ENCODE peak calls at places on chromosomes 6 and 20, in nine cellular contexts. One of them, this sample, is unnamed.
A peak's percentile ranks its signal among the peaks of the same experiment; 100 is the strongest.

GRCh38 chr20:20452254-20452676 is 84.4 kb downstream of the INSM1 start:
- DNase-seq in head of caudate nucleus: peak; percentile 97
- DNase-seq in chondrocyte: no peak
- DNase-seq in NCI-H1092 treated with DMSO at 0.1 percent for 48 hours: peak; percentile 88
- DNase-seq in HuH-7.5: no peak
- DNase-seq in thoracic aorta: no peak
- DNase-seq in T-helper 9 cell: peak; percentile 25
- DNase-seq in cardiac septum: no peak
- DNase-seq in SW 1271: no peak
- DNase-seq in this sample: peak; percentile 85

GRCh38 chr6:112311950-112312547 is 35.1 kb upstream of the RFPL4B start:
- DNase-seq in head of caudate nucleus: no peak
- DNase-seq in chondrocyte: no peak
- DNase-seq in NCI-H1092 treated with DMSO at 0.1 percent for 48 hours: peak; percentile 5
- DNase-seq in HuH-7.5: no peak
- DNase-seq in thoracic aorta: no peak
- DNase-seq in T-helper 9 cell: no peak
- DNase-seq in cardiac septum: no peak
- DNase-seq in SW 1271: no peak
- DNase-seq in this sample: no peak

GRCh38 chr20:51650685-51651134 is 108.2 kb upstream of the NFATC2 start:
- DNase-seq in head of caudate nucleus: no peak
- DNase-seq in chondrocyte: no peak
- DNase-seq in NCI-H1092 treated with DMSO at 0.1 percent for 48 hours: no peak
- DNase-seq in HuH-7.5: no peak
- DNase-seq in thoracic aorta: no peak
- DNase-seq in T-helper 9 cell: no peak
- DNase-seq in cardiac septum: no peak
- DNase-seq in SW 1271: no peak
- DNase-seq in this sample: no peak

GRCh38 chr6:112349915-112350314 is 2.8 kb downstream of the RFPL4B start:
- DNase-seq in head of caudate nucleus: no peak
- DNase-seq in chondrocyte: no peak
- DNase-seq in NCI-H1092 treated with DMSO at 0.1 percent for 48 hours: no peak
- DNase-seq in HuH-7.5: no peak
- DNase-seq in thoracic aorta: no peak
- DNase-seq in T-helper 9 cell: no peak
- DNase-seq in cardiac septum: no peak
- DNase-seq in SW 1271: no peak
- DNase-seq in this sample: no peak

GRCh38 chr6:63941747-63942470 is 306.3 kb downstream of the PHF3 start:
- DNase-seq in head of caudate nucleus: no peak
- DNase-seq in chondrocyte: no peak
- DNase-seq in NCI-H1092 treated with DMSO at 0.1 percent for 48 hours: no peak
- DNase-seq in HuH-7.5: no peak
- DNase-seq in thoracic aorta: no peak
- DNase-seq in T-helper 9 cell: no peak
- DNase-seq in cardiac septum: no peak
- DNase-seq in SW 1271: no peak
- DNase-seq in this sample: no peak

GRCh38 chr6:135906542-135906941 is 55.0 kb downstream of the PDE7B start:
- DNase-seq in head of caudate nucleus: no peak
- DNase-seq in chondrocyte: no peak
- DNase-seq in NCI-H1092 treated with DMSO at 0.1 percent for 48 hours: no peak
- DNase-seq in HuH-7.5: no peak
- DNase-seq in thoracic aorta: no peak
- DNase-seq in T-helper 9 cell: no peak
- DNase-seq in cardiac septum: no peak
- DNase-seq in SW 1271: no peak
- DNase-seq in this sample: no peak

GRCh38 chr6:156617376-156617775 is 159.8 kb upstream of the ARID1B start:
- DNase-seq in head of caudate nucleus: no peak
- DNase-seq in chondrocyte: no peak
- DNase-seq in NCI-H1092 treated with DMSO at 0.1 percent for 48 hours: no peak
- DNase-seq in HuH-7.5: no peak
- DNase-seq in thoracic aorta: no peak
- DNase-seq in T-helper 9 cell: no peak
- DNase-seq in cardiac septum: no peak
- DNase-seq in SW 1271: no peak
- DNase-seq in this sample: no peak

GRCh38 chr20:23048283-23049200 is 930 bp downstream of the THBD start:
- DNase-seq in head of caudate nucleus: no peak
- DNase-seq in chondrocyte: no peak
- DNase-seq in NCI-H1092 treated with DMSO at 0.1 percent for 48 hours: peak; percentile 57
- DNase-seq in HuH-7.5: no peak
- DNase-seq in thoracic aorta: no peak
- DNase-seq in T-helper 9 cell: no peak
- DNase-seq in cardiac septum: peak; percentile 93
- DNase-seq in SW 1271: no peak
- DNase-seq in this sample: peak; percentile 42

GRCh38 chr6:8679823-8680222 is 244.5 kb upstream of the SLC35B3 start:
- DNase-seq in head of caudate nucleus: no peak
- DNase-seq in chondrocyte: no peak
- DNase-seq in NCI-H1092 treated with DMSO at 0.1 percent for 48 hours: no peak
- DNase-seq in HuH-7.5: no peak
- DNase-seq in thoracic aorta: no peak
- DNase-seq in T-helper 9 cell: no peak
- DNase-seq in cardiac septum: no peak
- DNase-seq in SW 1271: no peak
- DNase-seq in this sample: no peak

GRCh38 chr6:3808759-3809514 is 40.2 kb upstream of the FAM50B start:
- DNase-seq in head of caudate nucleus: no peak
- DNase-seq in chondrocyte: no peak
- DNase-seq in NCI-H1092 treated with DMSO at 0.1 percent for 48 hours: no peak
- DNase-seq in HuH-7.5: no peak
- DNase-seq in thoracic aorta: peak; percentile 62
- DNase-seq in T-helper 9 cell: no peak
- DNase-seq in cardiac septum: no peak
- DNase-seq in SW 1271: peak; percentile 78
- DNase-seq in this sample: no peak

GRCh38 chr20:57934007-57934805 is 224.4 kb upstream of the PMEPA1 start:
- DNase-seq in head of caudate nucleus: no peak
- DNase-seq in chondrocyte: peak; percentile 58
- DNase-seq in NCI-H1092 treated with DMSO at 0.1 percent for 48 hours: no peak
- DNase-seq in HuH-7.5: no peak
- DNase-seq in thoracic aorta: no peak
- DNase-seq in T-helper 9 cell: no peak
- DNase-seq in cardiac septum: no peak
- DNase-seq in SW 1271: no peak
- DNase-seq in this sample: no peak

GRCh38 chr20:4563534-4563933 is 158.2 kb upstream of the PRND start:
- DNase-seq in head of caudate nucleus: no peak
- DNase-seq in chondrocyte: no peak
- DNase-seq in NCI-H1092 treated with DMSO at 0.1 percent for 48 hours: no peak
- DNase-seq in HuH-7.5: no peak
- DNase-seq in thoracic aorta: no peak
- DNase-seq in T-helper 9 cell: no peak
- DNase-seq in cardiac septum: no peak
- DNase-seq in SW 1271: peak; percentile 9
- DNase-seq in this sample: no peak

GRCh38 chr6:139369568-139370046 is 4.8 kb downstream of the CITED2 start:
- DNase-seq in head of caudate nucleus: no peak
- DNase-seq in chondrocyte: no peak
- DNase-seq in NCI-H1092 treated with DMSO at 0.1 percent for 48 hours: peak; percentile 39
- DNase-seq in HuH-7.5: no peak
- DNase-seq in thoracic aorta: no peak
- DNase-seq in T-helper 9 cell: no peak
- DNase-seq in cardiac septum: no peak
- DNase-seq in SW 1271: no peak
- DNase-seq in this sample: no peak

GRCh38 chr6:160010067-160010466 is 41.2 kb downstream of the IGF2R start:
- DNase-seq in head of caudate nucleus: no peak
- DNase-seq in chondrocyte: peak; percentile 49
- DNase-seq in NCI-H1092 treated with DMSO at 0.1 percent for 48 hours: no peak
- DNase-seq in HuH-7.5: no peak
- DNase-seq in thoracic aorta: no peak
- DNase-seq in T-helper 9 cell: no peak
- DNase-seq in cardiac septum: no peak
- DNase-seq in SW 1271: no peak
- DNase-seq in this sample: no peak

GRCh38 chr6:33343953-33344611 is 26.5 kb upstream of the ZBTB22 start:
- DNase-seq in head of caudate nucleus: no peak
- DNase-seq in chondrocyte: no peak
- DNase-seq in NCI-H1092 treated with DMSO at 0.1 percent for 48 hours: no peak
- DNase-seq in HuH-7.5: no peak
- DNase-seq in thoracic aorta: no peak
- DNase-seq in T-helper 9 cell: peak; percentile 50
- DNase-seq in cardiac septum: no peak
- DNase-seq in SW 1271: no peak
- DNase-seq in this sample: no peak

GRCh38 chr6:85756982-85757381 is 114.3 kb upstream of the SYNCRIP start:
- DNase-seq in head of caudate nucleus: no peak
- DNase-seq in chondrocyte: no peak
- DNase-seq in NCI-H1092 treated with DMSO at 0.1 percent for 48 hours: peak; percentile 2
- DNase-seq in HuH-7.5: no peak
- DNase-seq in thoracic aorta: no peak
- DNase-seq in T-helper 9 cell: no peak
- DNase-seq in cardiac septum: no peak
- DNase-seq in SW 1271: no peak
- DNase-seq in this sample: no peak

GRCh38 chr6:29627762-29628418 is 5.1 kb downstream of the GABBR1 start:
- DNase-seq in head of caudate nucleus: peak; percentile 67
- DNase-seq in chondrocyte: no peak
- DNase-seq in NCI-H1092 treated with DMSO at 0.1 percent for 48 hours: peak; percentile 31
- DNase-seq in HuH-7.5: peak; percentile 31
- DNase-seq in thoracic aorta: peak; percentile 42
- DNase-seq in T-helper 9 cell: peak; percentile 60
- DNase-seq in cardiac septum: peak; percentile 84
- DNase-seq in SW 1271: peak; percentile 71
- DNase-seq in this sample: no peak

GRCh38 chr6:29926795-29927427 is 15.4 kb upstream of the HLA-A start:
- DNase-seq in head of caudate nucleus: peak; percentile 70
- DNase-seq in chondrocyte: no peak
- DNase-seq in NCI-H1092 treated with DMSO at 0.1 percent for 48 hours: no peak
- DNase-seq in HuH-7.5: no peak
- DNase-seq in thoracic aorta: no peak
- DNase-seq in T-helper 9 cell: peak; percentile 82
- DNase-seq in cardiac septum: peak; percentile 93
- DNase-seq in SW 1271: peak; percentile 61
- DNase-seq in this sample: peak; percentile 79